ENCODE peak calls at places on chromosomes 1 and 21, in eight cellular contexts. K is GM23338, T is tibial artery, U is astrocyte of the cerebellum, X is epithelial cell of esophagus, D is bronchial epithelial cell, J is AG10803, Z is A549. S is an unnamed sample.

GRCh38 chr1:53107570-53108322 is 34.7 kb downstream of the SLC1A7 start:
- DNase-seq in T (no peak), K (no peak), Z (peak), U (peak), X (no peak), J (peak), D (peak), S (peak)

GRCh38 chr1:37493336-37494098 is 19.1 kb downstream of the ZC3H12A start:
- DNase-seq in J (no peak), U (no peak), Z (no peak), D (no peak), K (no peak), X (no peak), T (no peak), S (no peak)

GRCh38 chr1:58689167-58689566 is 10.7 kb downstream of the MYSM1 start:
- DNase-seq in U (no peak), T (no peak), K (peak), Z (no peak), D (no peak), X (no peak), J (no peak), S (no peak)

GRCh38 chr1:47866631-47867446 is 130.3 kb downstream of the TRABD2B start:
- DNase-seq in X (no peak), J (no peak), D (no peak), Z (no peak), T (peak), K (no peak), U (no peak), S (no peak)

GRCh38 chr21:18677632-18678031 is 274.0 kb upstream of the TMPRSS15 start:
- DNase-seq in Z (no peak), T (no peak), J (no peak), K (no peak), U (no peak), X (no peak), D (no peak), S (no peak)

GRCh38 chr21:40680311-40680710 is 166.6 kb downstream of the DSCAM start:
- DNase-seq in X (no peak), K (no peak), T (no peak), Z (no peak), D (no peak), U (no peak), J (no peak), S (no peak)

GRCh38 chr1:21082078-21082477 is 94.6 kb downstream of the EIF4G3 start:
- DNase-seq in Z (no peak), K (no peak), T (no peak), U (no peak), X (no peak), D (no peak), J (peak), S (no peak)

GRCh38 chr1:43503534-43503933 is 27.1 kb upstream of the PTPRF start:
- DNase-seq in U (no peak), J (no peak), D (no peak), K (no peak), Z (no peak), X (no peak), T (no peak), S (no peak)

GRCh38 chr1:192983349-192983980 is 75.7 kb downstream of the UCHL5 start:
- DNase-seq in Z (no peak), D (peak), J (no peak), X (peak), K (no peak), U (no peak), T (no peak), S (no peak)

GRCh38 chr1:228883535-228883934 is 148.3 kb downstream of the RHOU start:
- DNase-seq in Z (no peak), K (no peak), U (no peak), J (no peak), D (no peak), X (no peak), T (no peak), S (peak)

GRCh38 chr1:246324711-246325110 is 182.4 kb downstream of the SMYD3 start:
- DNase-seq in J (no peak), D (peak), U (no peak), T (no peak), K (peak), X (peak), Z (peak), S (peak)

GRCh38 chr1:62321438-62321837 is 2.2 kb upstream of the KANK4 start:
- DNase-seq in Z (peak), X (peak), U (no peak), D (peak), K (no peak), J (peak), T (no peak), S (no peak)

GRCh38 chr1:209485759-209486158 is 97.8 kb upstream of the CAMK1G start:
- DNase-seq in U (no peak), T (no peak), D (no peak), X (no peak), K (no peak), Z (no peak), J (no peak), S (no peak)

GRCh38 chr1:2935184-2935583 is 86.1 kb upstream of the ACTRT2 start:
- DNase-seq in X (no peak), U (no peak), K (no peak), Z (no peak), T (no peak), J (no peak), D (no peak), S (no peak)

GRCh38 chr1:72915581-72915980 is 633.2 kb upstream of the NEGR1 start:
- DNase-seq in T (no peak), Z (no peak), X (no peak), D (no peak), U (no peak), J (no peak), K (peak), S (peak)

GRCh38 chr1:218600968-218601367 is 255.8 kb downstream of the TGFB2 start:
- DNase-seq in U (no peak), Z (no peak), T (no peak), J (no peak), D (peak), X (peak), K (no peak), S (no peak)

GRCh38 chr1:27634982-27635362 is at the start of gene FGR:
- DNase-seq in X (no peak), J (no peak), T (no peak), Z (no peak), K (peak), D (no peak), U (no peak), S (no peak)

GRCh38 chr1:27633640-27634165 is 1.3 kb downstream of the FGR start:
- DNase-seq in J (no peak), U (no peak), D (no peak), K (no peak), T (no peak), Z (no peak), X (no peak), S (no peak)

GRCh38 chr1:27634166-27634981 is 611 bp downstream of the FGR start:
- DNase-seq in U (no peak), T (no peak), K (peak), Z (no peak), X (no peak), D (no peak), J (no peak), S (peak)

GRCh38 chr1:27632387-27633297 is 2.3 kb downstream of the FGR start:
- DNase-seq in Z (no peak), D (no peak), J (no peak), X (no peak), U (no peak), K (no peak), T (no peak), S (no peak)

GRCh38 chr1:27633298-27633610 is 1.7 kb downstream of the FGR start:
- DNase-seq in T (no peak), X (no peak), K (no peak), U (no peak), J (no peak), D (no peak), Z (no peak), S (no peak)
- H3K4me3 ChIP-seq in T (no peak), X (no peak), K (no peak), U (no peak), J (no peak), D (no peak), Z (no peak), S (no peak)

GRCh38 chr1:24319962-24320361 is 805 bp downstream of the GRHL3 start:
- DNase-seq in K (no peak), J (no peak), Z (no peak), X (peak), D (no peak), U (no peak), T (no peak), S (no peak)

GRCh38 chr1:24322636-24323177 is 3.5 kb downstream of the GRHL3 start:
- DNase-seq in T (no peak), X (peak), J (peak), Z (no peak), U (no peak), K (no peak), D (no peak), S (no peak)

GRCh38 chr1:24321150-24321549 is 2.0 kb downstream of the GRHL3 start:
- DNase-seq in D (peak), U (no peak), T (no peak), J (no peak), X (peak), K (no peak), Z (no peak), S (no peak)

GRCh38 chr1:24323281-24323680 is 4.1 kb downstream of the GRHL3 start:
- DNase-seq in K (no peak), J (no peak), X (peak), Z (no peak), T (no peak), D (peak), U (no peak), S (no peak)

DNA sequence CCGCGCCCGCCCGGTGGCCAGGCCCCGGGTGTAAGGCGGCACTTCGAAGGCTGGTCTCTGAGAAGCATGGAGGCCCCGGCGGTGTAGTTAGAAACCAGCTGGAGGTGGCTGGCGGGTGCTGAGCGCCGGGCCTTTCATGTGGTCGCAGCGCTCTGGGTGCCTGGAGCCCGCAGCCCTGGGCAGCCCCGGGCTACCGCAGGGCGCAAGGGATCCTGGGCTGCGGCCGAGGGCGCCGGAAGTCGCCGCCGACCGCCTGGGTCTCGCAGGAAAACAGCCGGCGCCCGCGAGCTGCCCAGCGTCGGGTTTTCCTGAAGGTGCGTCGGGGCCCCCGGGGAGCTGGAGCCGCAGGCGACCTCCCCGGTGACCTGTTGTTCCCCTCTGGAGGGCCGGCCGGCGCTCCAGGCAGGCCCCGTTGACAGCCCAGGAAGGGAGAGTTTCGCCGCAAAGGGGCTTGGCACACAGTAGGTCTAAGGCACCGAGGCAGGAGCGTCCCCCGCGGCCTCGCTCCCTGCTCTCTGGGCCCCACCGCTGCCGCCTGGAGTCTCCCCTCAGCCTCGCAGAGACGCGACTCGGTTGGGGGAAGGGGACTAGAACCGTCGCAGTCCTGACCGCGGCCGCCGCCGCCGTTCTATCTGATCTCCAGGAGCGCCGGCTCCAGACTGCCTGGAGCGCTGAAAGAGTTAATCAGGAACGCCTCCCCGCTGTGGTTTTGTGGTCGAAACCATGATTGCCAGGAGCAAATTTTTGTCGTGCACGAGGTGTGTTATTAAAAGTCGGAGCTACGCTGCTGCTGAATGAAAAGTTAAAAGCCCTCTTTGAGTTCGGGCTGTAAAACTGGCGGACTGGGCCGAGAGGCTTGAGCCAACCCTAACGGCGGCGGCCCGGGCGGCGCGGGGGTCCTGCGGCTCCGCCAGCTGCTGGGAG is 2.8 kb downstream of the GRHL3 start:
- DNase-seq in Z (no peak), T (no peak), X (peak), K (peak), J (peak), U (peak), D (peak), S (peak)
- H3K4me3 ChIP-seq in Z (no peak), T (peak), X (peak), K (peak), J (peak), U (peak), D (peak), S (peak)

GRCh38 chr1:44647896-44648295 is 26.4 kb downstream of the TMEM53 start:
- DNase-seq in U (no peak), J (no peak), T (no peak), X (no peak), D (no peak), K (no peak), Z (no peak), S (no peak)

GRCh38 chr1:44645466-44646244 is 28.6 kb downstream of the TMEM53 start:
- DNase-seq in X (no peak), K (no peak), Z (no peak), U (peak), T (no peak), J (peak), D (no peak), S (no peak)

GRCh38 chr1:44644806-44645205 is 29.5 kb downstream of the TMEM53 start:
- DNase-seq in T (no peak), U (no peak), J (no peak), X (no peak), D (no peak), K (no peak), Z (no peak), S (no peak)

GRCh38 chr1:44646711-44647110 is 27.6 kb downstream of the TMEM53 start:
- DNase-seq in D (no peak), J (no peak), U (no peak), T (no peak), X (peak), K (no peak), Z (no peak), S (no peak)

GRCh38 chr1:44646276-44646675 is 28.0 kb downstream of the TMEM53 start:
- DNase-seq in T (no peak), X (no peak), Z (no peak), U (peak), D (no peak), J (no peak), K (no peak), S (no peak)
- H3K4me3 ChIP-seq in T (no peak), X (no peak), Z (no peak), U (no peak), D (no peak), J (no peak), K (no peak), S (no peak)

GRCh38 chr21:26966360-26966977 is 419 bp downstream of the ADAMTS5 start:
- DNase-seq in J (peak), T (peak), X (peak), Z (no peak), D (no peak), K (peak), U (no peak), S (no peak)

GRCh38 chr21:26964379-26964778 is 2.5 kb downstream of the ADAMTS5 start:
- DNase-seq in Z (no peak), U (no peak), K (peak), J (peak), X (no peak), T (peak), D (no peak), S (peak)

GRCh38 chr21:26965567-26966359 is 1.1 kb downstream of the ADAMTS5 start:
- DNase-seq in D (no peak), U (no peak), K (peak), Z (no peak), J (peak), T (peak), X (peak), S (peak)

GRCh38 chr21:26965091-26965566 is 1.8 kb downstream of the ADAMTS5 start:
- DNase-seq in D (no peak), T (no peak), U (no peak), K (no peak), Z (no peak), X (no peak), J (no peak), S (no peak)

GRCh38 chr21:26966978-26967913 is at the start of gene ADAMTS5:
- DNase-seq in J (peak), Z (no peak), X (peak), K (peak), D (peak), U (no peak), T (peak), S (peak)
- H3K4me3 ChIP-seq in J (peak), Z (no peak), X (peak), K (peak), D (peak), U (peak), T (peak), S (peak)

DNA sequence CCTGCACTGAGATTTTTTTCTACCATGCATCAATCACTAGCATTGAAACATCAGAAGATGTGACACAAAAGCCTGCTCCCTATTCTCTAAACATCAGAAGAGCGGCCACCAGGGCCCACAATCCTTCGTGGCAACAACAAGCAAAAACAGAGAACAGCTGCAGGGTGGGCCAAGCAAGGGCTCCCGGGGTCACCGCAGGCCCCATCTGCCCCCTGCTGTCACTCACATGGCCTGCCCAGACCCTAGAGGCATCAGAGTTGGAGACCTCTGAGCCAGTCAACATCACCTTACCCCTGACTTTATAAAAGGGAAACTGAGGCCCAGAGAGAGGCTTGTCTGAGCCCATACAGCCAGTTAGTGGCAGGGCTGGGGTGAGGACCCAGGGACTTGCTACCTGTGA is 1.8 kb downstream of the LAPTM5 start:
- DNase-seq in U (no peak), D (no peak), T (no peak), X (no peak), J (no peak), K (no peak), Z (no peak), S (no peak)
- H3K4me3 ChIP-seq in U (no peak), D (no peak), T (peak), X (no peak), J (no peak), K (no peak), Z (no peak), S (no peak)

GRCh38 chr1:31427322-31427721 is 14.3 kb downstream of the SERINC2 start:
- DNase-seq in D (no peak), J (no peak), U (no peak), T (no peak), Z (no peak), K (no peak), X (no peak), S (no peak)

GRCh38 chr1:31423418-31423947 is 10.5 kb downstream of the SERINC2 start:
- DNase-seq in T (no peak), U (no peak), X (no peak), D (no peak), Z (no peak), K (no peak), J (no peak), S (no peak)

GRCh38 chr1:31426249-31426922 is 13.4 kb downstream of the SERINC2 start:
- DNase-seq in Z (no peak), K (no peak), T (no peak), J (no peak), U (no peak), X (peak), D (peak), S (no peak)

GRCh38 chr1:31424568-31424967 is 11.6 kb downstream of the SERINC2 start:
- DNase-seq in X (no peak), K (no peak), D (no peak), T (no peak), U (no peak), J (no peak), Z (no peak), S (no peak)

GRCh38 chr1:31425301-31426081 is 12.5 kb downstream of the SERINC2 start:
- DNase-seq in Z (no peak), K (no peak), X (no peak), D (no peak), J (no peak), U (no peak), T (no peak), S (no peak)
- H3K4me3 ChIP-seq in Z (no peak), K (no peak), X (no peak), D (no peak), J (no peak), U (no peak), T (no peak), S (no peak)

S was measured in endodermal cell.